ENCODE peak calls at places on chromosomes 12 and 14, in six cellular contexts. O is right atrium auricular region; T is psoas muscle; M is endodermal cell; V is KBM-7; Y is activated T-helper 1 cell treated with anti-CD3 and anti-CD28 coated beads, Interleukin-12 subunit alpha, Interleukin-12 subunit beta, Interleukin-2, Interleukin-4 antibody, amounts not matched to agents 30 ng/mL and 10 ng/mL and 1 ng/mL, durations not matched to agents 14 hours and 24 hours and 36 hours. W is an unnamed sample.

GRCh38 chr12:79676579-79676978 is 14.2 kb downstream of the PAWR start:
- DNase-seq in O (no peak), T (no peak), M (no peak), V (no peak), Y (no peak), W (no peak)

GRCh38 chr14:75328575-75328974 is 49.9 kb downstream of the FOS start:
- DNase-seq in O (no peak), T (no peak), M (no peak), V (no peak), Y (no peak), W (no peak)

GRCh38 chr12:57046947-57047890 is 2.7 kb downstream of the MYO1A start:
- DNase-seq in O (no peak), T (no peak), M (peak; percentile 36), V (no peak), Y (peak; percentile 49), W (peak; percentile 11)

GRCh38 chr14:20530771-20531571 is 25.6 kb downstream of the RNASE10 start:
- DNase-seq in O (peak; percentile 78), T (peak; percentile 67), M (peak; percentile 90), V (peak; percentile 85), Y (peak; percentile 43), W (peak; percentile 82)

GRCh38 chr14:62162998-62163589 is 400.9 kb downstream of the SNAPC1 start:
- DNase-seq in O (no peak), T (no peak), M (peak; percentile 70), V (peak; percentile 50), Y (peak; percentile 3), W (peak; percentile 67)

GRCh38 chr12:110120878-110121277 is 3.3 kb upstream of the IFT81 start:
- DNase-seq in O (no peak), T (no peak), M (no peak), V (no peak), Y (no peak), W (no peak)

GRCh38 chr12:124747426-124748161 is 116.1 kb downstream of the SCARB1 start:
- DNase-seq in O (no peak), T (no peak), M (peak; percentile 67), V (no peak), Y (no peak), W (no peak)

GRCh38 chr12:112096667-112097066 is 11.9 kb downstream of the NAA25 start:
- DNase-seq in O (no peak), T (no peak), M (peak; percentile 20), V (no peak), Y (no peak), W (no peak)

GRCh38 chr12:108253540-108253939 is 85.6 kb downstream of the CMKLR1 start:
- DNase-seq in O (no peak), T (no peak), M (peak; percentile 73), V (no peak), Y (no peak), W (no peak)

GRCh38 chr14:82855912-82856381 is 1322.3 kb upstream of the SEL1L start:
- DNase-seq in O (no peak), T (no peak), M (no peak), V (peak; percentile 11), Y (no peak), W (peak; percentile 50)

GRCh38 chr12:3271639-3272038 is 194.5 kb downstream of the TSPAN9 start:
- DNase-seq in O (no peak), T (no peak), M (no peak), V (no peak), Y (no peak), W (no peak)